ENCODE peak calls at places on chromosome 16, in eight cellular contexts. Y is lower leg skin; C is CD8-positive, alpha-beta T cell; T is bronchial epithelial cell; S is Peyer's patch; D is esophagus squamous epithelium; K is astrocyte of the spinal cord; Z is AG10803. M is an unnamed sample.

GRCh38 chr16:14509055-14509454 is 121.0 kb downstream of the PARN start:
- DNase-seq in Y (no peak), C (no peak), T (peak), S (no peak), D (no peak), K (peak), Z (no peak), M (peak)

GRCh38 chr16:63617990-63618763 is 1503.7 kb downstream of the CDH11 start:
- DNase-seq in Y (no peak), C (no peak), T (peak), S (peak), D (no peak), K (no peak), Z (no peak), M (no peak)

GRCh38 chr16:78579020-78579419 is 479.6 kb downstream of the WWOX start:
- DNase-seq in Y (no peak), C (no peak), T (no peak), S (no peak), D (no peak), K (no peak), Z (no peak), M (no peak)

GRCh38 chr16:27408012-27408601 is 6.1 kb downstream of the IL21R start:
- DNase-seq in Y (no peak), C (no peak), T (peak), S (no peak), D (no peak), K (peak), Z (peak), M (no peak)

GRCh38 chr16:87834668-87835473 is 34.4 kb downstream of the SLC7A5 start:
- DNase-seq in Y (no peak), C (no peak), T (no peak), S (no peak), D (no peak), K (peak), Z (no peak), M (peak)

GRCh38 chr16:85180047-85180878 is 68.0 kb upstream of the CIBAR2 start:
- DNase-seq in Y (no peak), C (no peak), T (no peak), S (no peak), D (no peak), K (no peak), Z (no peak), M (no peak)

GRCh38 chr16:48350716-48351115 is 34.5 kb downstream of the SIAH1 start:
- DNase-seq in Y (no peak), C (no peak), T (peak), S (no peak), D (no peak), K (no peak), Z (no peak), M (no peak)

GRCh38 chr16:72122916-72123315 is 29.3 kb downstream of the DHX38 start:
- DNase-seq in Y (peak), C (no peak), T (no peak), S (no peak), D (no peak), K (no peak), Z (no peak), M (no peak)

GRCh38 chr16:58360041-58360634 is 32.1 kb upstream of the GINS3 start:
- DNase-seq in Y (no peak), C (no peak), T (no peak), S (no peak), D (no peak), K (no peak), Z (no peak), M (no peak)

GRCh38 chr16:49466529-49466831 is 92.9 kb downstream of the C16orf78 start:
- DNase-seq in Y (peak), C (no peak), T (no peak), S (peak), D (no peak), K (no peak), Z (no peak), M (no peak)

GRCh38 chr16:56871172-56871593 is 6.2 kb downstream of the SLC12A3 start:
- DNase-seq in Y (no peak), C (no peak), T (peak), S (peak), D (no peak), K (peak), Z (peak), M (peak)

GRCh38 chr16:31201511-31202401 is 804 bp downstream of the PYCARD start:
- DNase-seq in Y (peak), C (no peak), T (peak), S (peak), D (no peak), K (no peak), Z (no peak), M (peak)

GRCh38 chr16:77191259-77191969 is 424 bp downstream of the MON1B start:
- DNase-seq in Y (peak), C (peak), T (no peak), S (no peak), D (no peak), K (no peak), Z (peak), M (peak)

GRCh38 chr16:24166684-24167083 is 89.5 kb upstream of the CACNG3 start:
- DNase-seq in Y (no peak), C (no peak), T (no peak), S (no peak), D (no peak), K (no peak), Z (no peak), M (no peak)

GRCh38 chr16:76946879-76947278 is 244.1 kb upstream of the MON1B start:
- DNase-seq in Y (no peak), C (no peak), T (peak), S (no peak), D (no peak), K (peak), Z (peak), M (peak)

GRCh38 chr16:10930755-10931093 is 11.5 kb downstream of the DEXI start:
- DNase-seq in Y (no peak), C (no peak), T (no peak), S (no peak), D (no peak), K (no peak), Z (no peak), M (no peak)

GRCh38 chr16:57145964-57146647 is 39.7 kb downstream of the PSME3IP1 start:
- DNase-seq in Y (peak), C (no peak), T (no peak), S (no peak), D (no peak), K (no peak), Z (no peak), M (no peak)

DNA sequence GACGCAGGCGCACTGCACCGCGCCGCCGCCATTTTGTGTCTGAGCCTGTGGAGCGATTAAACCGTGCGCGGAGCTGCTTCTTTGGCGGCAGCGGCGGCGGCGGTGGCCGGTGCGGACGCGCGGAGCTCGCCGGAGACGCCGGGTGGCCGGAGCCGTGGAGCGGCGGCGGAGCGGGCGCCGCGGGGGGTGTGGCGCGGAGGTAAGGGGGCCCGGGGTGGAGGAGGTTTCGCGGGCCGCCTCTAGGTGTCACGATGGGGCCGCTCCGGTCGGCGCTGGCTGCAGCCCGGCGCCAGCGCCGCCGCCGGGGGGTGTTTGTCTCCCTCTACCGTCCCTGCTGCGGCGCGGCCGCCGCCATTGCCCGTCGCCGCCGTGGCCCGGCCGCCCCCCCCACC is at the start of gene CTCF:
- DNase-seq in Y (peak), C (peak), T (peak), S (peak), D (no peak), K (peak), Z (peak), M (peak)
- TF ChIP-seq CTCF in Y (no peak), C (peak), T (peak), S (peak), D (peak), K (peak), Z (peak), M (peak)

GRCh38 chr16:65070831-65071230 is 51.0 kb downstream of the CDH11 start:
- DNase-seq in Y (no peak), C (no peak), T (peak), S (peak), D (no peak), K (peak), Z (peak), M (peak)
- H3K4me3 ChIP-seq in Y (no peak), C (no peak), T (no peak), S (no peak), D (peak), K (no peak), Z (no peak), M (no peak)

DNA sequence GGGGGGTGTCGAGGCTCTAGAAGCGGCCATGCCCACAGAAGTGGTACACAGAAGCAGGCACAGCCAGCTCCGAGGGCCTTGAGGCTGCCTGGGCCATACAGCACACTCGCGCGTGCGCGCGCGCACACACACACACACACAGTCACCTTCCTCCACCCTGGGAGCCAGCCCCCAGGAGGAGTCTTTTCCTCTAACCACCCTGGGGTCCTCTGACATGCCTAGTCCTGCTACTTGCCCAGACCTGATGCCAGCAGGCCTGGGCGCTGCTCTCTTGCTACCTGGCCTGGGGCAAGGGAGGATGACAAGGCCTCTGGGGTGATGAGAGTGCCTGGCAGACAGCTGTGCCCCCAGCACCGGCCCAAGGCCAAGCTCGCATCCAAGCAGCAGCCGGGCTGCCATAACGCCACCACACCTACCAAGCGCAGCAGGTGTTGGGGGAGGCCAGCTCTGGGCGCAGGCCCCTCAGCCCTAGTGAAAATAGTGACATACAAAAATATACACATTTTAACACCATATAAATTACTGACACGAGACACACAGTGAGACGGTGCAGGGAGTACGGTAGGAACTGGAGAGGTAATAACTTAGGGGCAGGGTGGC is 41.1 kb downstream of the TSC2 start:
- DNase-seq in Y (no peak), C (no peak), T (peak), S (no peak), D (no peak), K (no peak), Z (no peak), M (no peak)
- TF ChIP-seq CTCF in Y (no peak), C (no peak), T (no peak), S (no peak), D (no peak), K (no peak), Z (no peak), M (no peak)

GRCh38 chr16:80543162-80543561 is 2.4 kb downstream of the DYNLRB2 start:
- DNase-seq in Y (no peak), C (no peak), T (no peak), S (no peak), D (no peak), K (no peak), Z (no peak), M (no peak)

GRCh38 chr16:80546249-80546648 is 5.5 kb downstream of the DYNLRB2 start:
- DNase-seq in Y (no peak), C (no peak), T (no peak), S (no peak), D (no peak), K (no peak), Z (no peak), M (no peak)

GRCh38 chr16:80547145-80547544 is 6.4 kb downstream of the DYNLRB2 start:
- DNase-seq in Y (no peak), C (no peak), T (no peak), S (no peak), D (no peak), K (no peak), Z (no peak), M (no peak)

GRCh38 chr16:80541306-80541694 is 507 bp downstream of the DYNLRB2 start:
- DNase-seq in Y (no peak), C (no peak), T (no peak), S (no peak), D (no peak), K (no peak), Z (no peak), M (no peak)

GRCh38 chr16:80544326-80544725 is 3.5 kb downstream of the DYNLRB2 start:
- DNase-seq in Y (no peak), C (no peak), T (no peak), S (no peak), D (no peak), K (no peak), Z (no peak), M (no peak)
- H3K4me3 ChIP-seq in Y (no peak), C (no peak), T (no peak), S (no peak), D (no peak), K (no peak), Z (no peak), M (no peak)

DNA sequence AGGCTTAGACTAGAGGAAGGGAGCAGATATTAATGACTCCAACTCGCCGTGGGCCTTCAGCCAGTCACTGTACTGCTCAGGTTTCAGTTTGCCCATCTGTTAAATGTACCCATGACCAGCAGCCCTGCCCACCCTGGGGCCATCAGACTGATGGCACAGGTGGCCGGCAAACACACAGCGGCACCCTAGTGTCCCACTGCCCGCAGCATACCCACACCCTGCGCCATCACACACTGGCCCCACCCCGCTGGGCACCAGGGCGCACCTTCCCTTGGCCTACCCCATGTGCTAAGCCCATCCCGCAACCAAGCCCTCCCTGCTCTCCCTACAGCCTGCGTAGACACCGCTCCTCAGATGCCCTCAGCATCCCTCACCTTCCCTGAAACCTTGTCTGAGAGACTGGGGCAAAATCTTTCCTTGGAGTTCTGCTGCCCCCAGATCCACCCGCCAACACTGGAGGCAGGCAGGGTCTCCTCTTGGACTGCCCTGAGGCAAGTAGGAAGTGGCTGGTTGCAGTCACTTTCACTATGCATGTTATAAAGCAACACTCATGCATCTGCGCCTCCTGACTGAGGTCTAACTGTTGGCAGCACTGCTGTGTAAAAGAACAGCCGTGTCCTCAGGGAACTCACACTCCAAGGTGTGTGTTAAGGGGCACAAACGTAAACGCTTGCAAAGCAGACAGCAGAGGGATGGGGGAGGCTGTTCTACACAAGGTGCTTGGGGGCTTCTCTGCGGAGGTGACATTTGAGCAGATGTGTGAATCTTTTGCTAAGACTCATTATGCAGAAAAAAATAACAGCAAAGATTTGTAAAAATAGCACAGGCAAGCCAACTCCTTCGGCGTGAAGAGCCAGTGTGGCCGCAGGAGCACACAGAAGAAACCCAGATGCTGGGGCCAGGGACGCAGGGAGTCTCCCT is 6.7 kb upstream of the BCAR1 start:
- DNase-seq in Y (no peak), C (no peak), T (no peak), S (no peak), D (no peak), K (no peak), Z (no peak), M (no peak)
- TF ChIP-seq CTCF in Y (no peak), C (no peak), T (no peak), S (no peak), D (no peak), K (no peak), Z (no peak), M (no peak)

GRCh38 chr16:12750554-12750918 is 53.2 kb downstream of the CPPED1 start:
- DNase-seq in Y (no peak), C (no peak), T (no peak), S (no peak), D (no peak), K (no peak), Z (no peak), M (no peak)
- H3K4me3 ChIP-seq in Y (no peak), C (no peak), T (no peak), S (no peak), D (no peak), K (no peak), Z (no peak), M (no peak)

GRCh38 chr16:30173054-30173453 is 10.3 kb upstream of the CORO1A start:
- DNase-seq in Y (no peak), C (no peak), T (no peak), S (no peak), D (no peak), K (no peak), Z (no peak), M (no peak)
- TF ChIP-seq CTCF in Y (no peak), C (no peak), T (no peak), S (no peak), D (no peak), K (no peak), Z (no peak), M (no peak)

GRCh38 chr16:50774405-50774804 is 32.5 kb downstream of the CYLD start:
- DNase-seq in Y (no peak), C (no peak), T (no peak), S (no peak), D (no peak), K (no peak), Z (no peak), M (no peak)

GRCh38 chr16:50774960-50775359 is 33.1 kb downstream of the CYLD start:
- DNase-seq in Y (no peak), C (no peak), T (no peak), S (no peak), D (no peak), K (no peak), Z (no peak), M (no peak)

GRCh38 chr16:50771366-50771765 is 29.5 kb downstream of the CYLD start:
- DNase-seq in Y (no peak), C (no peak), T (peak), S (no peak), D (no peak), K (peak), Z (peak), M (peak)

GRCh38 chr16:50778284-50779163 is 36.6 kb downstream of the CYLD start:
- DNase-seq in Y (no peak), C (no peak), T (peak), S (no peak), D (no peak), K (no peak), Z (no peak), M (no peak)

GRCh38 chr16:50776042-50776441 is 34.2 kb downstream of the CYLD start:
- DNase-seq in Y (no peak), C (no peak), T (no peak), S (no peak), D (no peak), K (no peak), Z (no peak), M (no peak)
- H3K4me3 ChIP-seq in Y (no peak), C (no peak), T (no peak), S (no peak), D (no peak), K (no peak), Z (no peak), M (no peak)

GRCh38 chr16:54090602-54091001 is 196.0 kb downstream of the IRX3 start:
- DNase-seq in Y (no peak), C (no peak), T (no peak), S (no peak), D (no peak), K (no peak), Z (no peak), M (no peak)
- TF ChIP-seq CTCF in Y (no peak), C (no peak), T (no peak), S (no peak), D (no peak), K (no peak), Z (no peak), M (no peak)

M was measured in fibroblast of villous mesenchyme.